ENCODE peak calls at places on chromosomes 1 and 21, in four cellular contexts. P is germinal center, K is HS-5, Y is foreskin fibroblast. H is an unnamed sample.

GRCh38 chr21:36203603-36203889 is 46.9 kb downstream of the DOP1B start:
- DNase-seq in P (no peak), K (peak; percentile 79), Y (peak; percentile 88), H (no peak)

GRCh38 chr1:95659166-95659565 is 425.2 kb downstream of the RWDD3 start:
- DNase-seq in P (no peak), K (no peak), Y (no peak), H (no peak)

GRCh38 chr1:23911924-23912323 is 1.2 kb downstream of the CNR2 start:
- DNase-seq in P (no peak), K (no peak), Y (no peak), H (no peak)

GRCh38 chr1:90616395-90616794 is 100.7 kb downstream of the BARHL2 start:
- DNase-seq in P (no peak), K (no peak), Y (no peak), H (peak; percentile 26)

GRCh38 chr1:224510880-224511645 is 76.5 kb upstream of the WDR26 start:
- DNase-seq in P (no peak), K (no peak), Y (no peak), H (no peak)

GRCh38 chr1:235646463-235646862 is 3.1 kb downstream of the GNG4 start:
- DNase-seq in P (no peak), K (no peak), Y (no peak), H (no peak)

GRCh38 chr1:116164056-116164889 is 53.1 kb downstream of the MAB21L3 start:
- DNase-seq in P (no peak), K (no peak), Y (no peak), H (no peak)

GRCh38 chr1:167510244-167510643 is 8.1 kb downstream of the CD247 start:
- DNase-seq in P (no peak), K (no peak), Y (no peak), H (no peak)

GRCh38 chr1:174966000-174966572 is 33.7 kb upstream of the CACYBP start:
- DNase-seq in P (no peak), K (no peak), Y (no peak), H (peak; percentile 39)

GRCh38 chr1:39799770-39800470 is 11.3 kb upstream of the BMP8B start:
- DNase-seq in P (peak; percentile 80), K (peak; percentile 68), Y (peak; percentile 51), H (peak; percentile 100)

GRCh38 chr1:118504867-118505266 is 319.8 kb upstream of the SPAG17 start:
- DNase-seq in P (no peak), K (no peak), Y (no peak), H (peak; percentile 68)

GRCh38 chr1:92484472-92485373 is 2.0 kb downstream of the GFI1 start:
- DNase-seq in P (peak; percentile 69), K (no peak), Y (no peak), H (peak; percentile 81)

GRCh38 chr1:193211539-193211938 is 25.1 kb upstream of the B3GALT2 start:
- DNase-seq in P (no peak), K (peak; percentile 77), Y (peak; percentile 72), H (no peak)

GRCh38 chr1:13703128-13703513 is 3.1 kb downstream of the PRDM2 start:
- DNase-seq in P (no peak), K (no peak), Y (no peak), H (no peak)

H was measured in NCI-H510A treated with DMSO at 0.1 percent for 48 hours.